ENCODE peak calls at places on chromosome 18, in four cellular contexts. H is neuronal stem cell, W is H9, K is H1. N is an unnamed sample. For H3K4me1, the result is how much of the 10 kb centered on the place peaks cover.

GRCh38 chr18:74249181-74249968 is 42.4 kb downstream of the CYB5A start:
- DNase-seq in H (no peak), W (no peak), K (no peak), N (no peak)

GRCh38 chr18:27599202-27599829 is 414.2 kb upstream of the CHST9 start:
- DNase-seq in H (peak), W (peak), K (peak), N (peak)

GRCh38 chr18:41526046-41526445 is 429.0 kb upstream of the PIK3C3 start:
- DNase-seq in H (no peak), W (no peak), K (no peak), N (no peak)

GRCh38 chr18:42814184-42814583 is 301.3 kb downstream of the RIT2 start:
- DNase-seq in H (no peak), W (no peak), K (no peak), N (no peak)

GRCh38 chr18:75784413-75784812 is 356.9 kb upstream of the SMIM21 start:
- DNase-seq in H (no peak), W (no peak), K (no peak), N (no peak)

GRCh38 chr18:61322265-61322873 is 10.9 kb upstream of the CDH20 start:
- DNase-seq in H (peak), W (peak), K (peak), N (peak)

GRCh38 chr18:46051731-46052461 is 20.2 kb downstream of the PSTPIP2 start:
- DNase-seq in H (no peak), W (no peak), K (peak), N (no peak)

GRCh38 chr18:39523281-39523680 is 1957.7 kb upstream of the CELF4 start:
- DNase-seq in H (no peak), W (no peak), K (no peak), N (peak)

GRCh38 chr18:44320619-44321460 is 359.8 kb upstream of the SETBP1 start:
- DNase-seq in H (no peak), W (peak), K (peak), N (peak)

GRCh38 chr18:34514238-34514637 is 195.9 kb upstream of the DTNA start:
- DNase-seq in H (no peak), W (no peak), K (no peak), N (no peak)

GRCh38 chr18:63775166-63775730 is at the start of gene SERPINB7:
- DNase-seq in H (no peak), W (no peak), K (no peak), N (no peak)

GRCh38 chr18:74549591-74550104 is 15.3 kb downstream of the CNDP1 start:
- DNase-seq in H (no peak), W (no peak), K (no peak), N (peak)

GRCh38 chr18:6342990-6343389 is 71.7 kb downstream of the L3MBTL4 start:
- DNase-seq in H (no peak), W (no peak), K (no peak), N (no peak)

GRCh38 chr18:72325307-72325706 is 218.8 kb downstream of the CBLN2 start:
- DNase-seq in H (no peak), W (no peak), K (no peak), N (no peak)

GRCh38 chr18:78776151-78776550 is 203.5 kb upstream of the SALL3 start:
- DNase-seq in H (no peak), W (no peak), K (no peak), N (no peak)

GRCh38 chr18:39854291-39854690 is 2100.7 kb upstream of the PIK3C3 start:
- DNase-seq in H (no peak), W (no peak), K (no peak), N (no peak)

GRCh38 chr18:44437603-44438002 is 243.1 kb upstream of the SETBP1 start:
- DNase-seq in H (no peak), W (no peak), K (no peak), N (peak)

GRCh38 chr18:36186461-36187137 is 698 bp upstream of the MOCOS start:
- DNase-seq in H (no peak), W (peak), K (peak), N (peak)

GRCh38 chr18:7038330-7038846 is 79.2 kb downstream of the LAMA1 start:
- DNase-seq in H (peak), W (peak), K (peak), N (peak)

GRCh38 chr18:32278148-32278799 is 88.4 kb downstream of the MEP1B start:
- DNase-seq in H (no peak), W (no peak), K (no peak), N (no peak)

GRCh38 chr18:50559750-50560680 is at the start of gene MAPK4:
- DNase-seq in H (peak), W (peak), K (peak), N (no peak)

GRCh38 chr18:76767954-76768353 is 54.4 kb upstream of the ZNF236 start:
- DNase-seq in H (no peak), W (no peak), K (no peak), N (no peak)

GRCh38 chr18:74990563-74991081 is 218.3 kb downstream of the PTGR3 start:
- DNase-seq in H (no peak), W (no peak), K (no peak), N (no peak)

GRCh38 chr18:73880387-73880786 is 267.2 kb downstream of the FBXO15 start:
- DNase-seq in H (no peak), W (no peak), K (no peak), N (no peak)

GRCh38 chr18:24663026-24663425 is 202.6 kb downstream of the HRH4 start:
- DNase-seq in H (no peak), W (no peak), K (no peak), N (no peak)

GRCh38 chr18:396571-396970 is 103.9 kb downstream of the COLEC12 start:
- DNase-seq in H (no peak), W (no peak), K (no peak), N (no peak)

GRCh38 chr18:13455470-13455869 is 236.9 kb downstream of the LDLRAD4 start:
- DNase-seq in H (no peak), W (no peak), K (no peak), N (no peak)

GRCh38 chr18:73681912-73682311 is 465.7 kb downstream of the FBXO15 start:
- DNase-seq in H (no peak), W (no peak), K (no peak), N (no peak)

GRCh38 chr18:702957-703659 is 9.3 kb downstream of the ENOSF1 start:
- DNase-seq in H (no peak), W (no peak), K (peak), N (no peak)

GRCh38 chr18:68714356-68714706 is 577 bp downstream of the TMX3 start:
- DNase-seq in H (no peak), W (no peak), K (peak), N (peak)

GRCh38 chr18:74522635-74523548 is 11.4 kb upstream of the CNDP1 start:
- DNase-seq in H (no peak), W (peak), K (no peak), N (no peak)

GRCh38 chr18:59715966-59716369 is 18.7 kb upstream of the CCBE1 start:
- DNase-seq in H (no peak), W (no peak), K (no peak), N (no peak)

GRCh38 chr18:5144629-5145028 is 52.4 kb downstream of the AKAIN1 start:
- DNase-seq in H (no peak), W (no peak), K (no peak), N (no peak)

GRCh38 chr18:56952026-56952425 is 194.9 kb upstream of the BOD1L2 start:
- DNase-seq in H (no peak), W (no peak), K (no peak), N (peak)

GRCh38 chr18:33231474-33232317 is 208.8 kb downstream of the CCDC178 start:
- DNase-seq in H (peak), W (peak), K (peak), N (peak)

GRCh38 chr18:50107468-50107867 is 87.5 kb downstream of the MYO5B start:
- DNase-seq in H (no peak), W (no peak), K (no peak), N (no peak)

GRCh38 chr18:3456686-3457069 is 6.7 kb downstream of the TGIF1 start:
- DNase-seq in H (no peak), W (no peak), K (no peak), N (no peak)

GRCh38 chr18:3457261-3457724 is 7.3 kb downstream of the TGIF1 start:
- DNase-seq in H (no peak), W (no peak), K (no peak), N (no peak)

GRCh38 chr18:3458952-3459853 is 9.2 kb downstream of the TGIF1 start:
- DNase-seq in H (no peak), W (no peak), K (no peak), N (no peak)

GRCh38 chr18:3455938-3456685 is 6.1 kb downstream of the TGIF1 start:
- DNase-seq in H (no peak), W (no peak), K (no peak), N (peak)

DNA sequence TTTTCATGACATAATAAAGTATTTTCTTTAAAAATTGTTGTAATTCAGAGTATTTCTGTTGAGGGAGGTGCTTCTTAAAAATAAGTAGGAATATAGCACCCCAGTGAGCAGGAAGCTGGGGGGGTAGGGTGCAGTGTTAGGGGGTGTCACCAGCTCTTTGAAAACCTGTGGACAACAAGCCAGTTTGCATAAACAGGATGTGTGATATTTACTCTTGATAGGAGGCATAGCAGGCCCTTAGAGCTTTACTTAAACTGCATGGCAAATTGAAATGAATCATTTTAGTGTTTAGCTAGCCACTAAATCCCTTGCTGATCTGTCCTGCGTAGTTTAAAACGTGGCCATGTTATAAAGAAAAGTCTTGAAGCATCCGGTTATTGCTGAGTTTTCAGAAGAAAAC is 8.4 kb downstream of the TGIF1 start:
- DNase-seq in H (no peak), W (no peak), K (no peak), N (peak)
- H3K4me1 ChIP-seq in H (under half), W (under half), K (under half), N (under half)

DNA sequence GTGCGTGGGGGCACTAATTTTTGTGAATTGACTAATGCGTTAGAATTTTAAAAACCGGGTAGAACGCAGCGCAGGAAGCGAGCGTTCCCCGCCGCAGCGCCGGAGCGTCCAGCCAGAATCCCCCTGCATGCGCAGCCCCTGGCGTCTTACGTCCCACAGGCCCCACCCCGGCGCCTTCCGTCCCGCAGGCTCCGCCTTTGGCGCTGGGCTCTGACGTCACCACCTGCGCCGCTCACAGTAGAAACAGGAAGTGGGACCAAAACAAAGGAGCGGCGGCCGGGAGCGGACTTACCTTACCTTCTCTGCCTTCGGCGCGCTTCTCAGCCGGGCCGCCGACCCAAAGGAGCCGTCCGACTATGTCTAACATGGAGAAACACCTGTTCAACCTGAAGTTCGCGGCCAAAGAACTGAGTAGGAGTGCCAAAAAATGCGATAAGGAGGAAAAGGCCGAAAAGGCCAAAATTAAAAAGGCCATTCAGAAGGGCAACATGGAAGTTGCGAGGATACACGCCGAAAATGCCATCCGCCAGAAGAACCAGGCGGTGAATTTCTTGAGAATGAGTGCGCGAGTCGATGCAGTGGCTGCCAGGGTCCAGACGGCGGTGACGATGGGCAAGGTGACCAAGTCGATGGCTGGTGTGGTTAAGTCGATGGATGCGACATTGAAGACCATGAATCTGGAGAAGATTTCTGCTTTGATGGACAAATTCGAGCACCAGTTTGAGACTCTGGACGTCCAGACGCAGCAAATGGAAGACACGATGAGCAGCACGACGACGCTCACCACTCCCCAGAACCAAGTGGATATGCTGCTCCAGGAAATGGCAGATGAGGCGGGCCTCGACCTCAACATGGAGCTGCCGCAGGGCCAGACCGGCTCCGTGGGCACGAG is at the start of gene CHMP1B:
- DNase-seq in H (peak), W (peak), K (peak), N (peak)
- H4K8ac ChIP-seq in H (no peak), W (no peak), K (peak), N (no peak)

GRCh38 chr18:22278798-22279197 is 109.4 kb downstream of the GATA6 start:
- DNase-seq in H (no peak), W (no peak), K (no peak), N (no peak)
- H3K4ac ChIP-seq in H (no peak), W (no peak), K (no peak), N (no peak)

DNA sequence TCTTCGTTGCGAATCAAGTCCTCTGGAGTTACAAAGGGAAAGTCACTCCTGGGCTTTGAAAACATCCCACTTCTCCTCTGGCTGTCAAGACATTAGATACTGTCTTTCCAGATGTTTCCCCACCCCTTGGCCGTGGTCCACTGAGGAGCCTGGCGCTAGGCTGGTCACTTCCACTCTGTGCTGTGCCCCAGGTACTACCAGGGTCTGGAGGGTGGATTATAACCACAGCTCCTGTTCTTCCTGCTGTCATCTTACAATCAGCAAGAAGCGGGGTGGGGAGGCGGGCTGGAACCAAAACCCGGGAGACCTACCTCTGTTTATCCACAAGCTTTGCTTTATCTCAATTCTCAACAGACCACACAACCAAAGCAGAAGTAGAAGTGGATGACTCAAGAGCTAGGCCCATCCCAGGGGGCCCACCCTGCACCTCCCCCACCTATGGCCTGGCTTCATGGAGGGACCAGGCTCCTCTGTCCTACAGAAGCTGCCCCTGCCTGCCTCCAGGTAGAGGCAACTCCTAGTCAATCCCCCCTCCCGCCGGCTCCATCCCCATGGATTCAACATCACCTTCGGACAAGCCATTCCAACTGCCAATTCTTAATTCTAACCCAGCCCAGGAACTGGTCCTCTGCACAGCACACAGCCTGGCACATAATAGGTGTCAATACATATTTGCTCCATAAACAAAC is 17.8 kb downstream of the SMAD7 start:
- DNase-seq in H (no peak), W (no peak), K (no peak), N (no peak)
- H3K4me1 ChIP-seq in H (under half), W (under half), K (half or more), N (half or more)

GRCh38 chr18:79963658-79964329 is 649 bp upstream of the HSBP1L1 start:
- DNase-seq in H (no peak), W (no peak), K (no peak), N (no peak)

GRCh38 chr18:79962311-79962710 is 2.1 kb upstream of the HSBP1L1 start:
- DNase-seq in H (no peak), W (no peak), K (no peak), N (no peak)

GRCh38 chr18:79960921-79961526 is 3.4 kb upstream of the HSBP1L1 start:
- DNase-seq in H (no peak), W (no peak), K (no peak), N (no peak)

GRCh38 chr18:79962835-79963657 is 1.4 kb upstream of the HSBP1L1 start:
- DNase-seq in H (no peak), W (no peak), K (no peak), N (no peak)

DNA sequence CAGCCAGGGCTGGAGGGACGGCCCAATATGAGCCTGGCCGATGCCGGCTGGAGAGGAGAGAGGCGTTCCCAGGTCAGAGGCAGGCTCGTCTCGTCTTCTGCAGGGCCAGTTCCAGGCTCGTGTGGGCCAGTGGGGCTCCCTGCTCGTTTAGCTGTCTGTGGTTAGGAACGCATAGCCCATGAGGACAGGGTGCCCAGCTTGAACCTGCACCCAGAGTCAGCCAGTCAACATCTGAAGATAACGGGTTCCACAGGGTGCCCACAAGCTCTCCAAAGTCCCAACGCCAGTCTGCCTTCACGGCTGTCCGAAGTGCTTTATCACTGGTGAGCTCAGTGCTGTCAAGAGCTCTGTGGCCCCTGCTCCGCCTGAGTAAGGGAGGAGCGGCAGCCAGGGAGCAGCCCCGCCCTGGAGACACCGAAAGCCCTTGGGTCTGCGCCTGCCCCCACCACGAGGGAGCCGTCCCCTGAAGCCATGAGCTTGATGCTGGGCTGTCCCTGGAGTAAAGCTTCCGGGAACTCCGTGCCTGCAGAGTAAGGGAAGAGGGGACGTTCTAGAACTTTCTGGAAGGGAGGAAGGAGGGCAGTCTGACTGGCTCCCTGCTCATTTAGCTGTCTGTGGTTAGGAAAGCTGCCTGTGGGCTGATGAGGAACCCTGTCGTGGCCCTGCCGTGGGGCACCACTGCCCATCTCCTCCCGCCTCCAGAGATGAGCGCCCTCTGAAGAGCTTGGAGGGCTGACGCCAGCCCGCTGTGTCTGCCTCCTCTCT is 2.7 kb upstream of the HSBP1L1 start:
- DNase-seq in H (no peak), W (no peak), K (no peak), N (no peak)
- H4K8ac ChIP-seq in H (no peak), W (no peak), K (peak), N (no peak)

GRCh38 chr18:8820701-8821465 is 115.5 kb downstream of the MTCL1 start:
- DNase-seq in H (no peak), W (no peak), K (no peak), N (no peak)
- H3K4ac ChIP-seq in H (no peak), W (no peak), K (no peak), N (no peak)

GRCh38 chr18:8667846-8668245 is 37.5 kb upstream of the MTCL1 start:
- DNase-seq in H (no peak), W (no peak), K (no peak), N (no peak)
- H3K4me1 ChIP-seq in H (under half), W (under half), K (under half), N (under half)

GRCh38 chr18:23587220-23587642 is 925 bp upstream of the NPC1 start:
- DNase-seq in H (no peak), W (no peak), K (no peak), N (peak)
- H4K8ac ChIP-seq in H (no peak), W (no peak), K (no peak), N (no peak)

DNA sequence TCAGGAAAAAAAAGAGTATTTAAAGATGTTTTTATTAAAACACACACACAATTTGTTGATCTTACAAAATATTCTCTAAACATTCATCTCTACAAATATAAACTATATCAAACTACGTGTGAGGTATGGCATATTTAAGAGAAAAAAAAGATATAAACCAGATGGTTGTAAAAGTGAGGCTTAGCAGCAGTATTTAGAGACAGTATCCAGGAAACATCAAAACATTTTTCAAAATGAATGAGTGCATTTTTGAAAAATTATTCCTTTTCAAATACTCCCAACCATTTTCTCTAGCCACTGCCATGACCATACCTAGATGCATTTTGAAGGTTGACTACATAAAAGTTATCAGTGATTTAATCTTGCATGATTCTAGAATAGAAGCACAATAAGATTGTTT is 38.2 kb upstream of the RAB27B start:
- DNase-seq in H (no peak), W (no peak), K (no peak), N (no peak)
- H3K4ac ChIP-seq in H (no peak), W (no peak), K (no peak), N (no peak)